ENCODE peak calls at places on chromosome 1, in five cellular contexts. D, I, X, S and R are unnamed samples.
A peak's percentile ranks its signal among the peaks of the same experiment; 100 is the strongest.

GRCh38 chr1:19315378-19316206 is 3.5 kb downstream of the SLC66A1 start:
- DNase-seq in S (no peak), X (no peak), D (no peak), I (peak; percentile 65), R (peak; percentile 27)

GRCh38 chr1:238912148-238912547 is 474.2 kb upstream of the CHRM3 start:
- DNase-seq in D (no peak), S (no peak), X (no peak), I (no peak), R (no peak)

GRCh38 chr1:215146252-215146975 is 63.9 kb downstream of the KCNK2 start:
- DNase-seq in D (peak; percentile 1), I (no peak), S (no peak), X (no peak), R (peak; percentile 18)

GRCh38 chr1:227884370-227885134 is 63.2 kb downstream of the WNT9A start:
- DNase-seq in X (no peak), D (no peak), S (no peak), I (peak; percentile 30), R (no peak)

GRCh38 chr1:174686213-174686612 is 238.4 kb downstream of the GPR52 start:
- DNase-seq in S (no peak), I (no peak), X (no peak), D (no peak), R (no peak)

GRCh38 chr1:231310391-231310934 is 27.2 kb downstream of the EXOC8 start:
- DNase-seq in D (no peak), S (no peak), X (no peak), I (no peak), R (no peak)

GRCh38 chr1:107093385-107093784 is 36.9 kb downstream of the PRMT6 start:
- DNase-seq in D (no peak), I (no peak), X (no peak), S (no peak), R (no peak)

GRCh38 chr1:207240325-207241095 is 81.0 kb upstream of the CD55 start:
- DNase-seq in X (no peak), D (no peak), I (no peak), S (no peak), R (peak; percentile 55)

GRCh38 chr1:231421616-231421970 is 494 bp downstream of the EGLN1 start:
- DNase-seq in X (no peak), D (no peak), I (peak; percentile 86), S (peak; percentile 76), R (peak; percentile 29)

GRCh38 chr1:52423771-52424170 is 19.4 kb downstream of the PRPF38A start:
- DNase-seq in I (no peak), X (peak; percentile 90), S (no peak), D (no peak), R (no peak)

GRCh38 chr1:95086949-95087533 is 14.3 kb upstream of the ALG14 start:
- DNase-seq in S (no peak), X (no peak), D (no peak), I (no peak), R (peak; percentile 76)

GRCh38 chr1:55277377-55278130 is 62.4 kb upstream of the USP24 start:
- DNase-seq in X (peak; percentile 86), D (peak; percentile 72), S (peak; percentile 85), I (peak; percentile 93), R (peak; percentile 48)

GRCh38 chr1:72283204-72284083 is 1.1 kb upstream of the NEGR1 start:
- DNase-seq in S (peak; percentile 89), X (peak; percentile 7), I (peak; percentile 90), D (peak; percentile 47), R (peak; percentile 67)

GRCh38 chr1:226135059-226135651 is 51.4 kb downstream of the ACBD3 start:
- DNase-seq in S (no peak), D (peak; percentile 44), I (no peak), X (no peak), R (no peak)

GRCh38 chr1:70487910-70488665 is 77.0 kb downstream of the CTH start:
- DNase-seq in D (peak; percentile 23), X (peak; percentile 43), I (no peak), S (no peak), R (peak; percentile 0)

GRCh38 chr1:150552692-150553278 is 3.6 kb downstream of the ADAMTSL4 start:
- DNase-seq in I (peak; percentile 83), S (no peak), D (no peak), X (no peak), R (no peak)

GRCh38 chr1:5938068-5938740 is 54.0 kb downstream of the NPHP4 start:
- DNase-seq in S (no peak), I (peak; percentile 78), X (no peak), D (no peak), R (peak; percentile 79)

GRCh38 chr1:22804333-22804906 is 93.8 kb downstream of the EPHB2 start:
- DNase-seq in S (no peak), D (no peak), X (no peak), I (no peak), R (no peak)

GRCh38 chr1:9867408-9868243 is 42.4 kb downstream of the CTNNBIP1 start:
- DNase-seq in D (peak; percentile 90), S (peak; percentile 90), I (peak; percentile 95), X (peak; percentile 84), R (peak; percentile 49)

GRCh38 chr1:38052750-38053415 is 6.3 kb upstream of the POU3F1 start:
- DNase-seq in X (no peak), I (no peak), D (no peak), S (no peak), R (no peak)

GRCh38 chr1:246435421-246436041 is 71.5 kb downstream of the SMYD3 start:
- DNase-seq in S (no peak), D (no peak), X (no peak), I (no peak), R (no peak)

GRCh38 chr1:93148001-93148400 is 32.2 kb downstream of the TMED5 start:
- DNase-seq in D (no peak), X (no peak), I (no peak), S (no peak), R (peak; percentile 5)

GRCh38 chr1:25927541-25928265 is 21.5 kb upstream of the STMN1 start:
- DNase-seq in D (no peak), S (no peak), I (no peak), X (no peak), R (no peak)

GRCh38 chr1:194903524-194903923 is 1704.7 kb downstream of the KCNT2 start:
- DNase-seq in S (no peak), I (no peak), X (no peak), D (no peak), R (no peak)

GRCh38 chr1:44808938-44809917 is 905 bp downstream of the BTBD19 start:
- DNase-seq in D (peak; percentile 52), S (peak; percentile 82), X (peak; percentile 98), I (peak; percentile 91), R (peak; percentile 57)

GRCh38 chr1:171740987-171741871 is 636 bp downstream of the VAMP4 start:
- DNase-seq in D (peak; percentile 37), X (peak; percentile 82), S (no peak), I (no peak), R (no peak)

GRCh38 chr1:109667452-109668122 is at the start of gene GSTM2:
- DNase-seq in D (peak; percentile 92), I (peak; percentile 96), X (peak; percentile 85), S (peak; percentile 97), R (peak; percentile 72)

GRCh38 chr1:15916417-15916816 is 59.5 kb downstream of the ZBTB17 start:
- DNase-seq in X (no peak), S (no peak), I (no peak), D (no peak), R (peak; percentile 43)

GRCh38 chr1:150847499-150848060 is 28.8 kb downstream of the ARNT start:
- DNase-seq in X (no peak), S (no peak), I (no peak), D (no peak), R (no peak)

GRCh38 chr1:21206117-21206516 is 29.4 kb upstream of the EIF4G3 start:
- DNase-seq in D (no peak), I (no peak), S (no peak), X (no peak), R (peak; percentile 59)